ENCODE peak calls at places on chromosome 4, in seven cellular contexts. One of them, this sample, is unnamed.
A peak's percentile ranks its signal among the peaks of the same experiment; 100 is the strongest.

GRCh38 chr4:80386281-80386886 is 50.9 kb downstream of the CFAP299 start:
- DNase-seq in stimulated activated CD4-positive, alpha-beta T cell treated with anti-CD3 and anti-CD28 coated beads, Interleukin-15, amount 100 ng/mL, for 1 hour: no peak
- DNase-seq in stimulated activated CD8-positive, alpha-beta memory T cell treated with anti-CD3 and anti-CD28 coated beads, Interleukin-7, amount 100 ng/mL, for 1 hour: no peak
- DNase-seq in AG10803: no peak
- DNase-seq in iris pigment epithelial cell: no peak
- DNase-seq in RCC 7860: no peak
- DNase-seq in IMR-90: no peak
- DNase-seq in this sample: no peak

GRCh38 chr4:17884063-17884462 is 73.3 kb downstream of the NCAPG start:
- DNase-seq in AG10803: peak; percentile 22
- DNase-seq in iris pigment epithelial cell: peak; percentile 2
- DNase-seq in RCC 7860: no peak
- DNase-seq in stimulated activated CD4-positive, alpha-beta T cell treated with anti-CD3 and anti-CD28 coated beads, Interleukin-15, amount 100 ng/mL, for 1 hour: no peak
- DNase-seq in stimulated activated CD8-positive, alpha-beta memory T cell treated with anti-CD3 and anti-CD28 coated beads, Interleukin-7, amount 100 ng/mL, for 1 hour: no peak
- DNase-seq in IMR-90: peak; percentile 61
- DNase-seq in this sample: no peak

GRCh38 chr4:78520808-78521226 is 30.8 kb upstream of the ANXA3 start:
- DNase-seq in AG10803: peak; percentile 33
- DNase-seq in RCC 7860: no peak
- DNase-seq in IMR-90: peak; percentile 15
- DNase-seq in stimulated activated CD4-positive, alpha-beta T cell treated with anti-CD3 and anti-CD28 coated beads, Interleukin-15, amount 100 ng/mL, for 1 hour: no peak
- DNase-seq in stimulated activated CD8-positive, alpha-beta memory T cell treated with anti-CD3 and anti-CD28 coated beads, Interleukin-7, amount 100 ng/mL, for 1 hour: no peak
- DNase-seq in iris pigment epithelial cell: peak; percentile 68
- DNase-seq in this sample: no peak

GRCh38 chr4:14338206-14338605 is 664.1 kb upstream of the CPEB2 start:
- DNase-seq in stimulated activated CD8-positive, alpha-beta memory T cell treated with anti-CD3 and anti-CD28 coated beads, Interleukin-7, amount 100 ng/mL, for 1 hour: no peak
- DNase-seq in stimulated activated CD4-positive, alpha-beta T cell treated with anti-CD3 and anti-CD28 coated beads, Interleukin-15, amount 100 ng/mL, for 1 hour: no peak
- DNase-seq in iris pigment epithelial cell: peak; percentile 58
- DNase-seq in AG10803: no peak
- DNase-seq in RCC 7860: no peak
- DNase-seq in IMR-90: peak; percentile 15
- DNase-seq in this sample: no peak

GRCh38 chr4:149493492-149493891 is 322.2 kb downstream of the IQCM start:
- DNase-seq in stimulated activated CD8-positive, alpha-beta memory T cell treated with anti-CD3 and anti-CD28 coated beads, Interleukin-7, amount 100 ng/mL, for 1 hour: no peak
- DNase-seq in RCC 7860: no peak
- DNase-seq in iris pigment epithelial cell: peak; percentile 8
- DNase-seq in stimulated activated CD4-positive, alpha-beta T cell treated with anti-CD3 and anti-CD28 coated beads, Interleukin-15, amount 100 ng/mL, for 1 hour: no peak
- DNase-seq in AG10803: peak; percentile 3
- DNase-seq in IMR-90: no peak
- DNase-seq in this sample: no peak

GRCh38 chr4:48602763-48603162 is 112.7 kb downstream of the ZAR1 start:
- DNase-seq in stimulated activated CD8-positive, alpha-beta memory T cell treated with anti-CD3 and anti-CD28 coated beads, Interleukin-7, amount 100 ng/mL, for 1 hour: no peak
- DNase-seq in IMR-90: peak; percentile 25
- DNase-seq in RCC 7860: peak; percentile 43
- DNase-seq in AG10803: peak; percentile 7
- DNase-seq in iris pigment epithelial cell: peak; percentile 62
- DNase-seq in stimulated activated CD4-positive, alpha-beta T cell treated with anti-CD3 and anti-CD28 coated beads, Interleukin-15, amount 100 ng/mL, for 1 hour: no peak
- DNase-seq in this sample: no peak

GRCh38 chr4:17817027-17817426 is 6.2 kb downstream of the NCAPG start:
- DNase-seq in AG10803: peak; percentile 87
- DNase-seq in stimulated activated CD4-positive, alpha-beta T cell treated with anti-CD3 and anti-CD28 coated beads, Interleukin-15, amount 100 ng/mL, for 1 hour: no peak
- DNase-seq in stimulated activated CD8-positive, alpha-beta memory T cell treated with anti-CD3 and anti-CD28 coated beads, Interleukin-7, amount 100 ng/mL, for 1 hour: no peak
- DNase-seq in IMR-90: peak; percentile 78
- DNase-seq in iris pigment epithelial cell: peak; percentile 82
- DNase-seq in RCC 7860: peak; percentile 35
- DNase-seq in this sample: no peak

GRCh38 chr4:176769519-176769918 is 23.2 kb downstream of the VEGFC start:
- DNase-seq in stimulated activated CD4-positive, alpha-beta T cell treated with anti-CD3 and anti-CD28 coated beads, Interleukin-15, amount 100 ng/mL, for 1 hour: no peak
- DNase-seq in stimulated activated CD8-positive, alpha-beta memory T cell treated with anti-CD3 and anti-CD28 coated beads, Interleukin-7, amount 100 ng/mL, for 1 hour: no peak
- DNase-seq in IMR-90: peak; percentile 99
- DNase-seq in iris pigment epithelial cell: peak; percentile 98
- DNase-seq in RCC 7860: peak; percentile 90
- DNase-seq in AG10803: peak; percentile 91
- DNase-seq in this sample: no peak

GRCh38 chr4:183241322-183241640 is 78.8 kb downstream of the CLDN22 start:
- DNase-seq in iris pigment epithelial cell: peak; percentile 94
- DNase-seq in RCC 7860: no peak
- DNase-seq in IMR-90: peak; percentile 93
- DNase-seq in AG10803: peak; percentile 41
- DNase-seq in stimulated activated CD4-positive, alpha-beta T cell treated with anti-CD3 and anti-CD28 coated beads, Interleukin-15, amount 100 ng/mL, for 1 hour: no peak
- DNase-seq in stimulated activated CD8-positive, alpha-beta memory T cell treated with anti-CD3 and anti-CD28 coated beads, Interleukin-7, amount 100 ng/mL, for 1 hour: no peak
- DNase-seq in this sample: no peak

GRCh38 chr4:23822181-23822580 is 67.7 kb downstream of the PPARGC1A start:
- DNase-seq in iris pigment epithelial cell: no peak
- DNase-seq in RCC 7860: peak; percentile 41
- DNase-seq in stimulated activated CD8-positive, alpha-beta memory T cell treated with anti-CD3 and anti-CD28 coated beads, Interleukin-7, amount 100 ng/mL, for 1 hour: no peak
- DNase-seq in stimulated activated CD4-positive, alpha-beta T cell treated with anti-CD3 and anti-CD28 coated beads, Interleukin-15, amount 100 ng/mL, for 1 hour: no peak
- DNase-seq in IMR-90: peak; percentile 26
- DNase-seq in AG10803: no peak
- DNase-seq in this sample: no peak

GRCh38 chr4:162787120-162787519 is 379.6 kb downstream of the NAF1 start:
- DNase-seq in stimulated activated CD8-positive, alpha-beta memory T cell treated with anti-CD3 and anti-CD28 coated beads, Interleukin-7, amount 100 ng/mL, for 1 hour: no peak
- DNase-seq in iris pigment epithelial cell: no peak
- DNase-seq in IMR-90: no peak
- DNase-seq in RCC 7860: no peak
- DNase-seq in stimulated activated CD4-positive, alpha-beta T cell treated with anti-CD3 and anti-CD28 coated beads, Interleukin-15, amount 100 ng/mL, for 1 hour: no peak
- DNase-seq in AG10803: no peak
- DNase-seq in this sample: no peak

GRCh38 chr4:163895369-163896005 is 401.0 kb downstream of the TMA16 start:
- DNase-seq in stimulated activated CD8-positive, alpha-beta memory T cell treated with anti-CD3 and anti-CD28 coated beads, Interleukin-7, amount 100 ng/mL, for 1 hour: no peak
- DNase-seq in AG10803: no peak
- DNase-seq in stimulated activated CD4-positive, alpha-beta T cell treated with anti-CD3 and anti-CD28 coated beads, Interleukin-15, amount 100 ng/mL, for 1 hour: no peak
- DNase-seq in RCC 7860: no peak
- DNase-seq in IMR-90: no peak
- DNase-seq in iris pigment epithelial cell: no peak
- DNase-seq in this sample: no peak

GRCh38 chr4:91826186-91826585 is 477.6 kb upstream of the GRID2 start:
- DNase-seq in stimulated activated CD4-positive, alpha-beta T cell treated with anti-CD3 and anti-CD28 coated beads, Interleukin-15, amount 100 ng/mL, for 1 hour: no peak
- DNase-seq in RCC 7860: peak; percentile 93
- DNase-seq in stimulated activated CD8-positive, alpha-beta memory T cell treated with anti-CD3 and anti-CD28 coated beads, Interleukin-7, amount 100 ng/mL, for 1 hour: no peak
- DNase-seq in IMR-90: no peak
- DNase-seq in iris pigment epithelial cell: peak; percentile 31
- DNase-seq in AG10803: no peak
- DNase-seq in this sample: no peak

GRCh38 chr4:26356067-26356466 is 35.3 kb downstream of the RBPJ start:
- DNase-seq in stimulated activated CD4-positive, alpha-beta T cell treated with anti-CD3 and anti-CD28 coated beads, Interleukin-15, amount 100 ng/mL, for 1 hour: no peak
- DNase-seq in stimulated activated CD8-positive, alpha-beta memory T cell treated with anti-CD3 and anti-CD28 coated beads, Interleukin-7, amount 100 ng/mL, for 1 hour: no peak
- DNase-seq in IMR-90: peak; percentile 40
- DNase-seq in iris pigment epithelial cell: peak; percentile 34
- DNase-seq in AG10803: peak; percentile 34
- DNase-seq in RCC 7860: no peak
- DNase-seq in this sample: no peak

GRCh38 chr4:24477919-24478318 is 106.4 kb downstream of the DHX15 start:
- DNase-seq in AG10803: peak; percentile 56
- DNase-seq in stimulated activated CD8-positive, alpha-beta memory T cell treated with anti-CD3 and anti-CD28 coated beads, Interleukin-7, amount 100 ng/mL, for 1 hour: no peak
- DNase-seq in stimulated activated CD4-positive, alpha-beta T cell treated with anti-CD3 and anti-CD28 coated beads, Interleukin-15, amount 100 ng/mL, for 1 hour: no peak
- DNase-seq in IMR-90: peak; percentile 89
- DNase-seq in RCC 7860: peak; percentile 20
- DNase-seq in iris pigment epithelial cell: peak; percentile 75
- DNase-seq in this sample: no peak

GRCh38 chr4:137432431-137432830 is 99.9 kb downstream of the PCDH18 start:
- DNase-seq in RCC 7860: no peak
- DNase-seq in IMR-90: no peak
- DNase-seq in AG10803: peak; percentile 26
- DNase-seq in iris pigment epithelial cell: no peak
- DNase-seq in stimulated activated CD8-positive, alpha-beta memory T cell treated with anti-CD3 and anti-CD28 coated beads, Interleukin-7, amount 100 ng/mL, for 1 hour: no peak
- DNase-seq in stimulated activated CD4-positive, alpha-beta T cell treated with anti-CD3 and anti-CD28 coated beads, Interleukin-15, amount 100 ng/mL, for 1 hour: no peak
- DNase-seq in this sample: no peak

GRCh38 chr4:142696334-142697122 is 149.6 kb downstream of the INPP4B start:
- DNase-seq in iris pigment epithelial cell: no peak
- DNase-seq in AG10803: no peak
- DNase-seq in RCC 7860: no peak
- DNase-seq in stimulated activated CD4-positive, alpha-beta T cell treated with anti-CD3 and anti-CD28 coated beads, Interleukin-15, amount 100 ng/mL, for 1 hour: no peak
- DNase-seq in stimulated activated CD8-positive, alpha-beta memory T cell treated with anti-CD3 and anti-CD28 coated beads, Interleukin-7, amount 100 ng/mL, for 1 hour: no peak
- DNase-seq in IMR-90: no peak
- DNase-seq in this sample: no peak

GRCh38 chr4:56689231-56689630 is 8.1 kb upstream of the HOPX start:
- DNase-seq in AG10803: peak; percentile 9
- DNase-seq in stimulated activated CD8-positive, alpha-beta memory T cell treated with anti-CD3 and anti-CD28 coated beads, Interleukin-7, amount 100 ng/mL, for 1 hour: no peak
- DNase-seq in IMR-90: no peak
- DNase-seq in stimulated activated CD4-positive, alpha-beta T cell treated with anti-CD3 and anti-CD28 coated beads, Interleukin-15, amount 100 ng/mL, for 1 hour: no peak
- DNase-seq in iris pigment epithelial cell: no peak
- DNase-seq in RCC 7860: no peak
- DNase-seq in this sample: no peak

GRCh38 chr4:168848977-168849687 is 160.9 kb downstream of the CBR4 start:
- DNase-seq in stimulated activated CD4-positive, alpha-beta T cell treated with anti-CD3 and anti-CD28 coated beads, Interleukin-15, amount 100 ng/mL, for 1 hour: no peak
- DNase-seq in stimulated activated CD8-positive, alpha-beta memory T cell treated with anti-CD3 and anti-CD28 coated beads, Interleukin-7, amount 100 ng/mL, for 1 hour: no peak
- DNase-seq in iris pigment epithelial cell: peak; percentile 58
- DNase-seq in RCC 7860: no peak
- DNase-seq in AG10803: no peak
- DNase-seq in IMR-90: peak; percentile 59
- DNase-seq in this sample: no peak

GRCh38 chr4:153809916-153810810 is 21.3 kb upstream of the SFRP2 start:
- DNase-seq in stimulated activated CD4-positive, alpha-beta T cell treated with anti-CD3 and anti-CD28 coated beads, Interleukin-15, amount 100 ng/mL, for 1 hour: no peak
- DNase-seq in AG10803: no peak
- DNase-seq in stimulated activated CD8-positive, alpha-beta memory T cell treated with anti-CD3 and anti-CD28 coated beads, Interleukin-7, amount 100 ng/mL, for 1 hour: no peak
- DNase-seq in iris pigment epithelial cell: no peak
- DNase-seq in RCC 7860: no peak
- DNase-seq in IMR-90: no peak
- DNase-seq in this sample: no peak

GRCh38 chr4:183960021-183960420 is 54.9 kb downstream of the STOX2 start:
- DNase-seq in RCC 7860: no peak
- DNase-seq in IMR-90: peak; percentile 72
- DNase-seq in stimulated activated CD4-positive, alpha-beta T cell treated with anti-CD3 and anti-CD28 coated beads, Interleukin-15, amount 100 ng/mL, for 1 hour: no peak
- DNase-seq in iris pigment epithelial cell: peak; percentile 40
- DNase-seq in AG10803: peak; percentile 12
- DNase-seq in stimulated activated CD8-positive, alpha-beta memory T cell treated with anti-CD3 and anti-CD28 coated beads, Interleukin-7, amount 100 ng/mL, for 1 hour: no peak
- DNase-seq in this sample: no peak

GRCh38 chr4:126965876-126966275 is 666.9 kb upstream of the INTU start:
- DNase-seq in stimulated activated CD8-positive, alpha-beta memory T cell treated with anti-CD3 and anti-CD28 coated beads, Interleukin-7, amount 100 ng/mL, for 1 hour: no peak
- DNase-seq in RCC 7860: no peak
- DNase-seq in AG10803: no peak
- DNase-seq in IMR-90: no peak
- DNase-seq in iris pigment epithelial cell: no peak
- DNase-seq in stimulated activated CD4-positive, alpha-beta T cell treated with anti-CD3 and anti-CD28 coated beads, Interleukin-15, amount 100 ng/mL, for 1 hour: no peak
- DNase-seq in this sample: no peak

GRCh38 chr4:8173641-8174242 is 15.1 kb upstream of the ABLIM2 start:
- DNase-seq in iris pigment epithelial cell: no peak
- DNase-seq in stimulated activated CD8-positive, alpha-beta memory T cell treated with anti-CD3 and anti-CD28 coated beads, Interleukin-7, amount 100 ng/mL, for 1 hour: no peak
- DNase-seq in IMR-90: no peak
- DNase-seq in AG10803: no peak
- DNase-seq in RCC 7860: peak; percentile 31
- DNase-seq in stimulated activated CD4-positive, alpha-beta T cell treated with anti-CD3 and anti-CD28 coated beads, Interleukin-15, amount 100 ng/mL, for 1 hour: no peak
- DNase-seq in this sample: no peak

GRCh38 chr4:10079951-10080873 is 36.4 kb downstream of the WDR1 start:
- DNase-seq in stimulated activated CD8-positive, alpha-beta memory T cell treated with anti-CD3 and anti-CD28 coated beads, Interleukin-7, amount 100 ng/mL, for 1 hour: no peak
- DNase-seq in iris pigment epithelial cell: no peak
- DNase-seq in stimulated activated CD4-positive, alpha-beta T cell treated with anti-CD3 and anti-CD28 coated beads, Interleukin-15, amount 100 ng/mL, for 1 hour: no peak
- DNase-seq in AG10803: no peak
- DNase-seq in IMR-90: no peak
- DNase-seq in RCC 7860: no peak
- DNase-seq in this sample: no peak

GRCh38 chr4:19492611-19493010 is 759.1 kb upstream of the SLIT2 start:
- DNase-seq in IMR-90: peak; percentile 56
- DNase-seq in stimulated activated CD4-positive, alpha-beta T cell treated with anti-CD3 and anti-CD28 coated beads, Interleukin-15, amount 100 ng/mL, for 1 hour: no peak
- DNase-seq in AG10803: peak; percentile 20
- DNase-seq in stimulated activated CD8-positive, alpha-beta memory T cell treated with anti-CD3 and anti-CD28 coated beads, Interleukin-7, amount 100 ng/mL, for 1 hour: no peak
- DNase-seq in iris pigment epithelial cell: peak; percentile 69
- DNase-seq in RCC 7860: no peak
- DNase-seq in this sample: no peak

GRCh38 chr4:151864068-151864467 is 103.3 kb upstream of the GATB start:
- DNase-seq in stimulated activated CD4-positive, alpha-beta T cell treated with anti-CD3 and anti-CD28 coated beads, Interleukin-15, amount 100 ng/mL, for 1 hour: no peak
- DNase-seq in AG10803: no peak
- DNase-seq in stimulated activated CD8-positive, alpha-beta memory T cell treated with anti-CD3 and anti-CD28 coated beads, Interleukin-7, amount 100 ng/mL, for 1 hour: no peak
- DNase-seq in IMR-90: no peak
- DNase-seq in iris pigment epithelial cell: no peak
- DNase-seq in RCC 7860: no peak
- DNase-seq in this sample: no peak

This sample was measured in central memory CD8-positive, alpha-beta T cell.